ENCODE peak calls at places on chromosomes 4 and X, in eight cellular contexts. P is sigmoid colon, E is HepG2, I is H1, X is stomach, J is transverse colon, H is K562, D is GM12878. B is an unnamed sample.

GRCh38 chr4:17761062-17761461 is 20.4 kb downstream of the FAM184B start:
- DNase-seq in H (no peak), E (no peak), I (no peak), P (no peak), D (no peak), J (no peak), X (no peak), B (no peak)

GRCh38 chr4:127778102-127778501 is 4.0 kb upstream of the HSPA4L start:
- DNase-seq in J (no peak), P (no peak), I (no peak), H (no peak), E (peak; percentile 71), X (no peak), D (no peak), B (no peak)

GRCh38 chr4:105246712-105247111 is 100.0 kb downstream of the TET2 start:
- DNase-seq in I (no peak), H (no peak), J (no peak), P (no peak), D (no peak), E (no peak), X (no peak), B (no peak)

GRCh38 chr4:101801957-101802356 is 11.4 kb downstream of the BANK1 start:
- DNase-seq in P (no peak), E (no peak), D (no peak), I (no peak), H (no peak), X (no peak), J (no peak), B (no peak)

GRCh38 chrX:140274761-140275525 is 229.9 kb downstream of the SOX3 start:
- DNase-seq in P (no peak), H (no peak), D (no peak), J (no peak), E (no peak), I (peak; percentile 9), X (no peak), B (no peak)

GRCh38 chrX:1392376-1393130 is 640 bp upstream of the SLC25A6 start:
- DNase-seq in I (no peak), H (peak; percentile 46), D (no peak), P (peak; percentile 91), J (peak; percentile 78), X (peak; percentile 65), E (no peak), B (peak; percentile 96)

GRCh38 chr4:151786158-151786495 is 25.3 kb upstream of the GATB start:
- DNase-seq in I (no peak), X (no peak), J (no peak), D (no peak), E (no peak), P (no peak), H (no peak), B (no peak)

GRCh38 chr4:1770245-1770644 is 22.8 kb upstream of the FGFR3 start:
- DNase-seq in E (no peak), X (no peak), J (no peak), P (no peak), D (no peak), I (no peak), H (no peak), B (no peak)

GRCh38 chr4:183635737-183636136 is 23.2 kb downstream of the RWDD4 start:
- DNase-seq in D (no peak), E (no peak), X (no peak), P (no peak), I (no peak), J (no peak), H (no peak), B (no peak)

GRCh38 chrX:120604359-120604782 is 470 bp downstream of the MCTS1 start:
- DNase-seq in J (peak; percentile 19), H (peak; percentile 47), I (no peak), E (peak; percentile 5), X (no peak), P (no peak), D (no peak), B (peak; percentile 36)

GRCh38 chr4:122577808-122578781 is 42.8 kb downstream of the IL21 start:
- DNase-seq in H (peak; percentile 63), E (peak; percentile 41), P (no peak), J (peak; percentile 43), I (no peak), X (peak; percentile 37), D (no peak), B (no peak)

GRCh38 chr4:8352368-8353157 is 83.0 kb downstream of the HTRA3 start:
- DNase-seq in E (no peak), P (peak; percentile 56), I (no peak), J (peak; percentile 4), H (no peak), X (no peak), D (no peak), B (peak; percentile 66)

GRCh38 chrX:150162141-150162540 is 201.0 kb upstream of the MAMLD1 start:
- DNase-seq in H (no peak), P (no peak), X (no peak), J (no peak), E (no peak), D (no peak), I (no peak), B (no peak)

GRCh38 chr4:10947898-10948297 is 263.3 kb upstream of the CLNK start:
- DNase-seq in I (no peak), D (no peak), X (no peak), H (no peak), E (no peak), P (no peak), J (no peak), B (no peak)

GRCh38 chr4:95761441-95761840 is 78.5 kb upstream of the PDHA2 start:
- DNase-seq in I (no peak), P (no peak), H (no peak), D (no peak), J (no peak), E (no peak), X (no peak), B (no peak)

GRCh38 chrX:3728454-3728853 is 15.0 kb upstream of the PRKX start:
- DNase-seq in P (no peak), H (no peak), I (no peak), X (no peak), J (no peak), E (no peak), D (no peak), B (no peak)

GRCh38 chr4:61583696-61584095 is 383.6 kb downstream of the ADGRL3 start:
- DNase-seq in E (no peak), X (no peak), P (no peak), D (no peak), J (no peak), H (no peak), I (no peak), B (no peak)

GRCh38 chrX:153794018-153794896 is at the start of the genes IDH3G and SSR4:
- DNase-seq in J (peak; percentile 93), E (peak; percentile 83), X (peak; percentile 92), P (peak; percentile 97), I (peak; percentile 81), H (peak; percentile 98), D (peak; percentile 81), B (peak; percentile 97)
- TF ChIP-seq POLR2A in J (peak; percentile 52), E (no peak), X (no peak), P (peak; percentile 32), I (peak; percentile 57), H (peak; percentile 85), D (peak; percentile 93), B (peak; percentile 1)

DNA sequence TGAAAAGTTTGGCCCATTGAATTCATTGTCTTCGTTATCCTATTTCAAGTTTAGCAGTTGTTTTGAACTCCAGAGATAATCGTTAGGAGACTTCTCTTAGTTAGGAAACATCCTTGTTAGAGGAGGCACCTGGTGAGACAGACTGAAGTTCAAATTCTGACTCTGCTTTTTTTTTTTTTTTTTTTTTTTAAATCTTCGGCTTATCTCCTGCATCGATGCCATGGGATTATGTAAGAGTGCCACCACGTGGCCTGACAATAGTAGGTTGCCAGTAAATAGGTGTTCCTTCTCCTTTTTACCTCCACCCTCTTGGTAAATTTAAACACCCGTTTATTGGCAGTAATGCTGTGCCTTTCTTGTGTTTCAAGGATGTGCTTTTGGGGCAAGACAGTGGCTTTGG is 149.3 kb downstream of the SOWAHB start:
- DNase-seq in J (peak; percentile 63), D (no peak), I (no peak), P (no peak), E (peak; percentile 12), H (peak; percentile 16), X (peak; percentile 57), B (no peak)
- TF ChIP-seq POLR2AphosphoS5 in J (no peak), D (no peak), I (no peak), P (no peak), E (no peak), H (no peak), X (no peak), B (no peak)

GRCh38 chrX:9342581-9343051 is 122.2 kb upstream of the TBL1X start:
- DNase-seq in D (no peak), I (peak; percentile 46), J (peak; percentile 85), P (peak; percentile 94), E (peak; percentile 29), H (peak; percentile 90), X (peak; percentile 83), B (peak; percentile 86)
- TF ChIP-seq EP300 in D (no peak), I (peak; percentile 51), J (no peak), P (peak; percentile 11), E (peak; percentile 49), H (peak; percentile 26), X (no peak), B (peak; percentile 34)

GRCh38 chr4:147734496-147734895 is 2.6 kb downstream of the ARHGAP10 start:
- DNase-seq in J (no peak), P (no peak), X (no peak), E (no peak), H (no peak), D (no peak), I (no peak), B (no peak)

GRCh38 chr4:147732516-147733193 is 767 bp downstream of the ARHGAP10 start:
- DNase-seq in P (peak; percentile 72), X (no peak), H (no peak), E (no peak), D (no peak), J (peak; percentile 11), I (no peak), B (no peak)

GRCh38 chr4:147730333-147730732 is 1.6 kb upstream of the ARHGAP10 start:
- DNase-seq in H (no peak), X (no peak), I (no peak), J (no peak), D (no peak), P (no peak), E (peak; percentile 15), B (no peak)

GRCh38 chr4:147733614-147734344 is 1.9 kb downstream of the ARHGAP10 start:
- DNase-seq in J (no peak), I (no peak), P (no peak), E (no peak), H (no peak), D (no peak), X (no peak), B (peak; percentile 38)

DNA sequence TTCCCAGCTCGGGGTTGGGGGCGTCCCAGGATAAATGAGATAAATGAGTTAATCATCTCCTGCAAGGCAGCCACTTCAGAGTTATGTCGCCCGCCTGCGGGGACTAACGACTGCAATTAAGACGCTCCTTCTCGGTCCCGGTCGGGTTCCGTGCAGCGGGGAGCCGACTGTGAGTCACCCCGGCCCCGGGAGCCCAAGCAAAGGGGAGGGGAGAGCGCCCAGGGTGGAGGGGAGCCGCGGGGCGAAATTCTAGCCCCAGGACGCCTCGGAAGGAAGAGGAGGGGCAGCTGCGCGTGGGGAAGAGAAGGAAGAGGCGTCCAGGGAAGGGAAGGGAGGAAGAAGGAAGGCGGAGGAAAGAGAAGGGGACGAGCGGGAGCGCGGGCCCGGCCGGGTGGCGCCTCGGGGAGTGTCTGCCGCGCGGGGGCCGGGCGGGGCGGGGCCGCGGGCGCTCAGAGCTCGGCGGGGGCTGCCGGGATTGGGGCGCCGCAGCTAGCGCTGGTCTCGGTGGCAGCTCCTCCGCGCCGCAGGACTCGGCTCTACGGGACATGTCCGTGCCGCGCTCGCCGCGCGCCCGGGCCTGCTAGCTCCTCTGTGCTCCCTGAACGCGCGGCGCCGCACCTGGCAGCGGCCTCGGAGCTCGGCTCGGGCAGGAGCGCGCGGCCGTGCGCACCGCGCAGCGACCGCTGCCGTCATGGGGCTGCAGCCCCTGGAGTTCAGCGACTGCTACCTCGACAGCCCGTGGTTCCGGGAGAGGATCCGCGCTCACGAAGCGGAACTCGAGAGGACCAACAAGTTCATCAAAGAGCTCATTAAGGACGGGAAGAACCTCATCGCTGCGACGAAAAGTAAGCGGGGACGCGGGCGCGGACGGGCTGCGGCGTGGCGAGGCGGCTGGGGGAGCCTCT is at the start of gene ARHGAP10:
- DNase-seq in X (peak; percentile 73), H (peak; percentile 46), P (peak; percentile 92), D (no peak), E (no peak), I (no peak), J (peak; percentile 66), B (peak; percentile 69)
- TF ChIP-seq POLR2A in X (no peak), H (no peak), P (no peak), D (peak; percentile 78), E (no peak), I (peak; percentile 44), J (no peak), B (peak; percentile 34)

B was measured in upper lobe of left lung.